ENCODE peak calls at places on chromosomes 12 and 14, in four cellular contexts. Q is K562, O is H1, E is GM12878. Y is an unnamed sample.

GRCh38 chr12:88571543-88571942 is 8.7 kb downstream of the KITLG start:
- DNase-seq in Q (no peak), O (no peak), E (no peak), Y (no peak)

GRCh38 chr14:90274808-90275454 is 18.6 kb downstream of the PSMC1 start:
- DNase-seq in Q (no peak), O (no peak), E (no peak), Y (no peak)

GRCh38 chr14:93951798-93952540 is 24.4 kb downstream of the ASB2 start:
- DNase-seq in Q (no peak), O (no peak), E (no peak), Y (no peak)

GRCh38 chr14:61217516-61217915 is 63.6 kb downstream of the TMEM30B start:
- DNase-seq in Q (no peak), O (no peak), E (no peak), Y (no peak)

GRCh38 chr14:99314623-99315022 is 42.6 kb upstream of the BCL11B start:
- DNase-seq in Q (no peak), O (peak; percentile 38), E (no peak), Y (no peak)

GRCh38 chr12:131287938-131288797 is 334.5 kb downstream of the ADGRD1 start:
- DNase-seq in Q (no peak), O (peak; percentile 34), E (no peak), Y (no peak)

GRCh38 chr14:84129028-84129427 is 1400.9 kb upstream of the FLRT2 start:
- DNase-seq in Q (no peak), O (no peak), E (no peak), Y (no peak)

GRCh38 chr14:26008290-26008689 is 589.5 kb downstream of the NOVA1 start:
- DNase-seq in Q (no peak), O (no peak), E (no peak), Y (no peak)

GRCh38 chr12:10027311-10028099 is 3.0 kb upstream of the CLEC9A start:
- DNase-seq in Q (no peak), O (no peak), E (no peak), Y (no peak)

GRCh38 chr14:35576260-35576659 is 42.3 kb downstream of the INSM2 start:
- DNase-seq in Q (no peak), O (no peak), E (no peak), Y (peak; percentile 82)

GRCh38 chr12:49982246-49983229 is 9.8 kb downstream of the AQP6 start:
- DNase-seq in Q (no peak), O (no peak), E (no peak), Y (no peak)

GRCh38 chr14:68625366-68626090 is 167.3 kb downstream of the ZFP36L1 start:
- DNase-seq in Q (no peak), O (peak; percentile 14), E (no peak), Y (no peak)

GRCh38 chr12:72282721-72283120 is 10.6 kb downstream of the TRHDE start:
- DNase-seq in Q (no peak), O (no peak), E (no peak), Y (no peak)

GRCh38 chr12:56299308-56299852 is 750 bp downstream of the CS start:
- DNase-seq in Q (peak; percentile 27), O (peak; percentile 46), E (no peak), Y (no peak)

GRCh38 chr14:53924754-53925153 is 31.9 kb downstream of the BMP4 start:
- DNase-seq in Q (no peak), O (no peak), E (no peak), Y (peak; percentile 37)

GRCh38 chr12:57047981-57048380 is 1.9 kb downstream of the MYO1A start:
- DNase-seq in Q (no peak), O (no peak), E (no peak), Y (no peak)

GRCh38 chr14:65421201-65421981 is 8.9 kb downstream of the FUT8 start:
- DNase-seq in Q (no peak), O (no peak), E (no peak), Y (no peak)

GRCh38 chr14:65002586-65003210 is 16.0 kb downstream of the FNTB start:
- DNase-seq in Q (no peak), O (no peak), E (no peak), Y (no peak)

GRCh38 chr12:16349132-16349463 is 1.7 kb downstream of the MGST1 start:
- DNase-seq in Q (peak; percentile 27), O (no peak), E (no peak), Y (peak; percentile 81)

GRCh38 chr14:45085004-45085403 is 1.1 kb downstream of the PRPF39 start:
- DNase-seq in Q (no peak), O (no peak), E (no peak), Y (peak; percentile 31)

GRCh38 chr12:106527356-106527755 is 55.4 kb upstream of the RFX4 start:
- DNase-seq in Q (no peak), O (no peak), E (no peak), Y (no peak)

GRCh38 chr12:42728770-42729531 is 139.4 kb upstream of the PRICKLE1 start:
- DNase-seq in Q (no peak), O (no peak), E (no peak), Y (no peak)

GRCh38 chr14:92726135-92726932 is 22.1 kb downstream of the LGMN start:
- DNase-seq in Q (peak; percentile 58), O (no peak), E (no peak), Y (no peak)

GRCh38 chr14:76947838-76948184 is 80.7 kb downstream of the IRF2BPL start:
- DNase-seq in Q (no peak), O (no peak), E (no peak), Y (no peak)

DNA sequence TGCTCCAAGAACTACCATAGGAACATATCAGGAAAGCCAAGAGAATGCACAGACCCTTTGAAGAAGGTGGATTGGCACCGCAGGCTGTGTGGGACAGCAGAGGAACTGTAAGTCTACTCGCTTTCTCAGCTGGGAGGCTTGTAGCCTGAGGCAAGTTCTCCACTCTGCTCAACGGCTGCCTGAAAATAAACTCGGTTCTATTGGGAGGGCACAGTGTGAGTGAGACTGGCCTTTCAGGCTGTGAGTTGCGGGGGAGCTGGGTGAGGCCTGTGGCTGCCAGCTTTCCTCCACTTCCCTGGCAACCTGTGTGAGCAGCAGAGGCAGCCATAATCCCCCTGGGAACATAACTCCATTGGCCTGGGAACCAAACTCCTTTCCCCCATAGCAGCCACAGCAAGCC is 132.1 kb downstream of the ANKS1B start:
- DNase-seq in Q (no peak), O (no peak), E (no peak), Y (no peak)
- TF ChIP-seq CBX5 in Q (no peak), O (no peak), E (no peak), Y (no peak)

DNA sequence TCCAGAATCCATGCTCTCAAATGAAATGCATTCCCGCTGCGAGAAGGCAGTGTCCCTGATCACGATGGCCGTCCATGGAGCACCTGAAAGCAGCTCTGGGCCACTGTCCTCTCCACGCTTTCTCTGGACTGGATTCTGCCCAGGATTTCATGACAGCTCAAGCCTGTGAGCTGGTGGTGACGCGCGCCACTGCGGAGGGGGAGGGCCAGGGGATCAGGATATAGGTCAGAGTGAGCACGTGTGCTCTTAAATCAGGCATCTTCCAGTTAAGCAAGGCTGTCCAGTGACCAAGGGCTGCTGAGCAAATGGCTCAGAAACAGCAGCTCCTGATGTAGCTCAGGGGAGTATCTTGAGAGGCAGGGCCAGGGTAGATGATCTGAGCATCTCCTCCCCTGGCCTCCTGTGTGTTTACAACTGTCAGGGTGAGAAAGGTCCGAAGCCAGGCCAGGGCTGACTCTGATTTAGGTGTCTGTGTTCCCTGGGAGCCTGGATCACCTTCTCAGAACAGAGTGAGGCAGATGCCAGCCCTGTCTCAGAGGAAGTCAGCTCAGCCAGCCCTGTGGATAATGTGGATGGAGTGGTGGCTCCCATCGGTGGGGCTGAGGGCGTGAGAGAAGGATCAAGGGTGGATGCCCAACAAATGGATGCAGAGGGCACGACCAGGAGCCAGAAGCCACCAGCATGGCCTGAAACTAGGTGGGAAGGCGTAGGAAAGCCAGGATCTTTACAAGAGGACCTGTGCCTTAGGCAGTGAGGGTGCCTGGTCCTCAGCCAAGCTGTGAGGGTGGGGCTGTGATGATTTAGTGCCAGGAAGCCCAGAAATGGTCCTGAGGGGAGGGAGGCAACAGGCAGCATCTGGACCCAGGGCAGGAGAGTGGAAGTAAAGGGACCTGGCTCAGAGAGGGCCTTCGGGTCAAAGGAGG is 55.3 kb downstream of the ELK3 start:
- DNase-seq in Q (no peak), O (no peak), E (no peak), Y (no peak)
- H3K27ac ChIP-seq in Q (no peak overlapping the region), O (no peak overlapping the region), E (no peak overlapping the region), Y (no peak overlapping the region)

DNA sequence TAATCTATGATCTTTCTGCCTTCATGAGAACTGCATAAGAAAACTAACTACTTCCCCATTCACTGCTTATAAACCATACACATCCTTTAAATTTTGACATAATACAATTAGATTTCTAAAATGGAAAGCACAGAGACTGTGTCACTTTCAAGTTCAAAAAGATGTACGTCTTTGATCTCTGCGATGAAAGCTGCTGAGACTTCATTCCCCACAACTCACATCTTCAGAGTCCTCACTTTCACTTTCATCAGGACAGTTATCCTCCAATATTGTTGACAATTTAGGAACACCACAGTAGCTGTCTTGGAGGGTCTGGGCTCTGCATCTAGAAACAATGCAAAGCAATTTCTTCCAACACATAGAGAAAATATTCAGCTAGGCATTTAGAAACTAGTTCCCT is 47.9 kb upstream of the KCNC2 start:
- DNase-seq in Q (no peak), O (no peak), E (no peak), Y (no peak)
- TF ChIP-seq CBX5 in Q (no peak), O (no peak), E (no peak), Y (no peak)

GRCh38 chr12:70637686-70638085 is 457 bp upstream of the PTPRB start:
- DNase-seq in Q (no peak), O (no peak), E (no peak), Y (no peak)
- H3K27ac ChIP-seq in Q (no peak overlapping the region), O (no peak overlapping the region), E (no peak overlapping the region), Y (no peak overlapping the region)

GRCh38 chr12:109959411-109960093 is 36.6 kb downstream of the GIT2 start:
- DNase-seq in Q (no peak), O (no peak), E (no peak), Y (no peak)
- TF ChIP-seq CBX5 in Q (no peak), O (no peak), E (no peak), Y (no peak)